ENCODE peak calls at places on chromosomes 3 and 15, in four cellular contexts. One of them, this sample, is unnamed.

GRCh38 chr15:29736012-29736744 is 86.1 kb downstream of the TJP1 start:
- DNase-seq in IMR-90: no peak
- DNase-seq in mesendoderm: no peak
- DNase-seq in H1: no peak
- DNase-seq in this sample: no peak

GRCh38 chr15:66565731-66566130 is at the start of gene LCTL:
- DNase-seq in IMR-90: peak; percentile 72
- DNase-seq in mesendoderm: peak; percentile 81
- DNase-seq in H1: peak; percentile 73
- DNase-seq in this sample: peak; percentile 80

GRCh38 chr3:126672741-126673140 is 17.8 kb upstream of the TXNRD3 start:
- DNase-seq in IMR-90: no peak
- DNase-seq in mesendoderm: no peak
- DNase-seq in H1: peak; percentile 20
- DNase-seq in this sample: peak; percentile 17

GRCh38 chr3:32195995-32196540 is 42.4 kb upstream of the CMTM8 start:
- DNase-seq in IMR-90: no peak
- DNase-seq in mesendoderm: no peak
- DNase-seq in H1: no peak
- DNase-seq in this sample: no peak

GRCh38 chr15:53569756-53570480 is 189.5 kb downstream of the WDR72 start:
- DNase-seq in IMR-90: no peak
- DNase-seq in mesendoderm: no peak
- DNase-seq in H1: no peak
- DNase-seq in this sample: no peak

GRCh38 chr15:60399931-60400330 is 2.1 kb upstream of the ANXA2 start:
- DNase-seq in IMR-90: peak; percentile 84
- DNase-seq in mesendoderm: no peak
- DNase-seq in H1: no peak
- DNase-seq in this sample: no peak

GRCh38 chr15:47514251-47514652 is 203.1 kb upstream of the SEMA6D start:
- DNase-seq in IMR-90: peak; percentile 76
- DNase-seq in mesendoderm: no peak
- DNase-seq in H1: no peak
- DNase-seq in this sample: no peak

GRCh38 chr3:27680517-27681246 is 41.4 kb downstream of the EOMES start:
- DNase-seq in IMR-90: no peak
- DNase-seq in mesendoderm: peak; percentile 90
- DNase-seq in H1: peak; percentile 58
- DNase-seq in this sample: peak; percentile 69

GRCh38 chr3:264394-265156 is 68.0 kb downstream of the CHL1 start:
- DNase-seq in IMR-90: peak; percentile 97
- DNase-seq in mesendoderm: no peak
- DNase-seq in H1: no peak
- DNase-seq in this sample: no peak

GRCh38 chr3:107370902-107371301 is 6.3 kb upstream of the CCDC54 start:
- DNase-seq in IMR-90: no peak
- DNase-seq in mesendoderm: no peak
- DNase-seq in H1: no peak
- DNase-seq in this sample: no peak

GRCh38 chr15:47792231-47792630 is 74.9 kb downstream of the SEMA6D start:
- DNase-seq in IMR-90: no peak
- DNase-seq in mesendoderm: no peak
- DNase-seq in H1: no peak
- DNase-seq in this sample: no peak

GRCh38 chr15:59062985-59063384 is 42.0 kb upstream of the CCNB2 start:
- DNase-seq in IMR-90: no peak
- DNase-seq in mesendoderm: no peak
- DNase-seq in H1: no peak
- DNase-seq in this sample: no peak

GRCh38 chr3:179750720-179751328 is 98.0 kb downstream of the USP13 start:
- DNase-seq in IMR-90: peak; percentile 28
- DNase-seq in mesendoderm: peak; percentile 35
- DNase-seq in H1: no peak
- DNase-seq in this sample: no peak

GRCh38 chr3:192905980-192906678 is 11.5 kb downstream of the MB21D2 start:
- DNase-seq in IMR-90: no peak
- DNase-seq in mesendoderm: no peak
- DNase-seq in H1: no peak
- DNase-seq in this sample: no peak

GRCh38 chr15:101193063-101193712 is 58.7 kb downstream of the CHSY1 start:
- DNase-seq in IMR-90: peak; percentile 35
- DNase-seq in mesendoderm: no peak
- DNase-seq in H1: no peak
- DNase-seq in this sample: no peak

GRCh38 chr3:62201438-62202035 is 171.8 kb downstream of the FEZF2 start:
- DNase-seq in IMR-90: peak; percentile 51
- DNase-seq in mesendoderm: no peak
- DNase-seq in H1: no peak
- DNase-seq in this sample: no peak

GRCh38 chr3:33855884-33856546 is 57.6 kb downstream of the PDCD6IP start:
- DNase-seq in IMR-90: no peak
- DNase-seq in mesendoderm: no peak
- DNase-seq in H1: no peak
- DNase-seq in this sample: no peak

GRCh38 chr3:60775956-60776355 is 475.3 kb downstream of the FHIT start:
- DNase-seq in IMR-90: no peak
- DNase-seq in mesendoderm: no peak
- DNase-seq in H1: no peak
- DNase-seq in this sample: no peak

GRCh38 chr3:34808287-34808686 is 831.0 kb upstream of the ARPP21 start:
- DNase-seq in IMR-90: no peak
- DNase-seq in mesendoderm: no peak
- DNase-seq in H1: no peak
- DNase-seq in this sample: no peak

GRCh38 chr3:16249336-16249735 is 15.4 kb downstream of the DPH3 start:
- DNase-seq in IMR-90: peak; percentile 50
- DNase-seq in mesendoderm: peak; percentile 61
- DNase-seq in H1: peak; percentile 78
- DNase-seq in this sample: peak; percentile 62
- H3K56ac ChIP-seq in IMR-90: no peak overlapping the region
- H3K56ac ChIP-seq in mesendoderm: no peak overlapping the region
- H3K56ac ChIP-seq in H1: no peak overlapping the region
- H3K56ac ChIP-seq in this sample: no peak overlapping the region

GRCh38 chr3:54733615-54734014 is 194.2 kb downstream of the LRTM1 start:
- DNase-seq in IMR-90: no peak
- DNase-seq in mesendoderm: no peak
- DNase-seq in H1: no peak
- DNase-seq in this sample: no peak
- H3K56ac ChIP-seq in IMR-90: no peak overlapping the region
- H3K56ac ChIP-seq in mesendoderm: no peak overlapping the region
- H3K56ac ChIP-seq in H1: no peak overlapping the region
- H3K56ac ChIP-seq in this sample: no peak overlapping the region

GRCh38 chr15:63698731-63699130 is 101.5 kb downstream of the FBXL22 start:
- DNase-seq in IMR-90: no peak
- DNase-seq in mesendoderm: no peak
- DNase-seq in H1: no peak
- DNase-seq in this sample: no peak

GRCh38 chr15:63703641-63704040 is 106.5 kb downstream of the FBXL22 start:
- DNase-seq in IMR-90: no peak
- DNase-seq in mesendoderm: no peak
- DNase-seq in H1: no peak
- DNase-seq in this sample: no peak

GRCh38 chr15:63699391-63699790 is 102.2 kb downstream of the FBXL22 start:
- DNase-seq in IMR-90: no peak
- DNase-seq in mesendoderm: no peak
- DNase-seq in H1: no peak
- DNase-seq in this sample: no peak

DNA sequence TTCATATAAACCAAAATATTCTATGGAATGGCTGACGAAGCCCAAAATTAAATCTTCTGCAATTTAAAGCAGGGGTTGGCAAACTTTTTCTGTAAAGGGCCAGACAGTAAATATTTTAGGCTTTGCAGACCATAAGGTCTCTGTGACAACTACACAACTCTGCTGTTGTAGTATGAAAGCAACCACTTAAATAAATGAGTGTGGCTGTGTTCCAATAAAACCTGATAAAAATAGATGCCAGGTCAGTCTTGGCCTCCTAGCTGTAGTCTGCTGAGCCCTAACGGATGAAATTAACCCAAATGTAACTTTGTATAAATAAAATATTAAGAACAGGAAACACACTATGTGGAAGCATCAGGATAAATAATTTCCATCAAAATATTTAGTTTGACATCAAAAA is 104.2 kb downstream of the FBXL22 start:
- DNase-seq in IMR-90: no peak
- DNase-seq in mesendoderm: no peak
- DNase-seq in H1: no peak
- DNase-seq in this sample: no peak
- H3K56ac ChIP-seq in IMR-90: no peak overlapping the region
- H3K56ac ChIP-seq in mesendoderm: no peak overlapping the region
- H3K56ac ChIP-seq in H1: no peak overlapping the region
- H3K56ac ChIP-seq in this sample: no peak overlapping the region

DNA sequence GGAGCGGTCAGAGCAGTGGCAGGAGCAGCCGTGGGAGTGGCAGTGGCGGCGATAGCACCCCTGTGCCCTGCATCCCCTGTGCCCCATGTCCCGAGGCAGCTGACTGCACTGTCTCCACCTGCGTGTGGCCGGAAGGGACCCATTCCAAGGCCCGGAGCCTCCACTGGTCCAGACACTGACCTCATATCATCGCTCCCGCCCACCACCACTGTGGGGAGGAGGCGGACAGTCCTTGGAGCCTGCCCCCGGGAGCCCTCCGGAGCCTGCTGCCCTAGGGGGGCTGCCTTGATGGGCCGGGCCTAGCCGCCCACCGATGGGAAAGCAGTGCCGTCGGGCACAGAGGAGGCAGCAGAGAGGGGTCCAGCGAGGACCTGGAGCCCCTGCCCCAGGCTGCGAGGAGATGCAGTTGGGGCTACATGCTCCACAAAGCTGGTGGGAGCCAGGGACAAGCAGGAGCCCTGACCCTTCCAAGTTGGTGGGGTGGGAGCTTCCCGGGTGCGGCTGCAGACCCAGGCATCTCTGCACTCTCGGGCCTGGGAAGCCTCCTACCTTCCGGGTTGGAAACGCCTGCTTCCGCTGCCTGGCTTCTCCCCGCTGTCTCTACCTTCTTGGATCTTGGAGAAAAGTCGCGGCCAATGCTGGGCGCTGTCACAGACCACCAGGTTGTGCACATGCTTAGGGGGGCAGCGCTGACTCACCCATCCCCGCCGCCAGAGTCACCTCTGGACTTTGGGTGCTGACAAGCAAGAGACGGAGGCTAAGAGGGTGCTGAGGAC is 283.2 kb upstream of the ROBO1 start:
- DNase-seq in IMR-90: no peak
- DNase-seq in mesendoderm: no peak
- DNase-seq in H1: no peak
- DNase-seq in this sample: no peak
- H3K56ac ChIP-seq in IMR-90: no peak overlapping the region
- H3K56ac ChIP-seq in mesendoderm: no peak overlapping the region
- H3K56ac ChIP-seq in H1: no peak overlapping the region
- H3K56ac ChIP-seq in this sample: no peak overlapping the region

GRCh38 chr3:129878355-129878754 is 15.2 kb downstream of the TMCC1 start:
- DNase-seq in IMR-90: no peak
- DNase-seq in mesendoderm: no peak
- DNase-seq in H1: no peak
- DNase-seq in this sample: no peak
- H3K56ac ChIP-seq in IMR-90: no peak overlapping the region
- H3K56ac ChIP-seq in mesendoderm: no peak overlapping the region
- H3K56ac ChIP-seq in H1: no peak overlapping the region
- H3K56ac ChIP-seq in this sample: no peak overlapping the region